ENCODE peak calls at places on chromosome 3, in four cellular contexts. One of them, this sample, is unnamed.

GRCh38 chr3:69197922-69198540 is 75.6 kb upstream of the LMOD3 start:
- DNase-seq in RWPE1: no peak
- DNase-seq in cardiac muscle cell: no peak
- DNase-seq in dorsolateral prefrontal cortex: no peak
- DNase-seq in this sample: no peak

GRCh38 chr3:196115678-196116083 is 33.8 kb upstream of the TFRC start:
- DNase-seq in RWPE1: no peak
- DNase-seq in cardiac muscle cell: no peak
- DNase-seq in dorsolateral prefrontal cortex: no peak
- DNase-seq in this sample: no peak

GRCh38 chr3:53704363-53704725 is 141.9 kb downstream of the CHDH start:
- DNase-seq in RWPE1: no peak
- DNase-seq in cardiac muscle cell: peak
- DNase-seq in dorsolateral prefrontal cortex: no peak
- DNase-seq in this sample: no peak

GRCh38 chr3:115958531-115958930 is 335.2 kb downstream of the GAP43 start:
- DNase-seq in RWPE1: no peak
- DNase-seq in cardiac muscle cell: no peak
- DNase-seq in dorsolateral prefrontal cortex: no peak
- DNase-seq in this sample: no peak

GRCh38 chr3:14275962-14276909 is 97.6 kb downstream of the LSM3 start:
- DNase-seq in RWPE1: no peak
- DNase-seq in cardiac muscle cell: no peak
- DNase-seq in dorsolateral prefrontal cortex: no peak
- DNase-seq in this sample: no peak

GRCh38 chr3:138049157-138049919 is 39.4 kb downstream of the CLDN18 start:
- DNase-seq in RWPE1: no peak
- DNase-seq in cardiac muscle cell: no peak
- DNase-seq in dorsolateral prefrontal cortex: no peak
- DNase-seq in this sample: no peak

GRCh38 chr3:146269271-146269670 is 18.4 kb upstream of the PLSCR4 start:
- DNase-seq in RWPE1: no peak
- DNase-seq in cardiac muscle cell: no peak
- DNase-seq in dorsolateral prefrontal cortex: no peak
- DNase-seq in this sample: no peak

GRCh38 chr3:140910860-140911259 is 30.8 kb upstream of the SLC25A36 start:
- DNase-seq in RWPE1: no peak
- DNase-seq in cardiac muscle cell: peak
- DNase-seq in dorsolateral prefrontal cortex: no peak
- DNase-seq in this sample: peak

GRCh38 chr3:37943126-37943525 is 47.5 kb upstream of the VILL start:
- DNase-seq in RWPE1: no peak
- DNase-seq in cardiac muscle cell: no peak
- DNase-seq in dorsolateral prefrontal cortex: no peak
- DNase-seq in this sample: no peak

GRCh38 chr3:157294444-157294843 is 134.5 kb upstream of the CCNL1 start:
- DNase-seq in RWPE1: no peak
- DNase-seq in cardiac muscle cell: no peak
- DNase-seq in dorsolateral prefrontal cortex: no peak
- DNase-seq in this sample: no peak

GRCh38 chr3:159234306-159234705 is 432.5 kb downstream of the MFSD1 start:
- DNase-seq in RWPE1: no peak
- DNase-seq in cardiac muscle cell: no peak
- DNase-seq in dorsolateral prefrontal cortex: no peak
- DNase-seq in this sample: no peak

GRCh38 chr3:38476157-38476756 is 19.9 kb upstream of the EXOG start:
- DNase-seq in RWPE1: no peak
- DNase-seq in cardiac muscle cell: no peak
- DNase-seq in dorsolateral prefrontal cortex: no peak
- DNase-seq in this sample: no peak

GRCh38 chr3:48275292-48276027 is 34.6 kb downstream of the ZNF589 start:
- DNase-seq in RWPE1: no peak
- DNase-seq in cardiac muscle cell: no peak
- DNase-seq in dorsolateral prefrontal cortex: no peak
- DNase-seq in this sample: no peak

GRCh38 chr3:127174284-127174683 is 18.6 kb upstream of the PRR23E start:
- DNase-seq in RWPE1: no peak
- DNase-seq in cardiac muscle cell: no peak
- DNase-seq in dorsolateral prefrontal cortex: no peak
- DNase-seq in this sample: no peak

GRCh38 chr3:100665230-100665629 is 44.1 kb upstream of the TFG start:
- DNase-seq in RWPE1: no peak
- DNase-seq in cardiac muscle cell: no peak
- DNase-seq in dorsolateral prefrontal cortex: no peak
- DNase-seq in this sample: no peak

GRCh38 chr3:182357928-182358327 is 435.4 kb upstream of the ATP11B start:
- DNase-seq in RWPE1: no peak
- DNase-seq in cardiac muscle cell: no peak
- DNase-seq in dorsolateral prefrontal cortex: no peak
- DNase-seq in this sample: no peak

GRCh38 chr3:177343122-177343521 is 145.8 kb upstream of the TBL1XR1 start:
- DNase-seq in RWPE1: no peak
- DNase-seq in cardiac muscle cell: no peak
- DNase-seq in dorsolateral prefrontal cortex: no peak
- DNase-seq in this sample: no peak

GRCh38 chr3:85800676-85801075 is 841.9 kb downstream of the CADM2 start:
- DNase-seq in RWPE1: no peak
- DNase-seq in cardiac muscle cell: no peak
- DNase-seq in dorsolateral prefrontal cortex: no peak
- DNase-seq in this sample: no peak

GRCh38 chr3:13667330-13667729 is 118.4 kb downstream of the FBLN2 start:
- DNase-seq in RWPE1: no peak
- DNase-seq in cardiac muscle cell: no peak
- DNase-seq in dorsolateral prefrontal cortex: no peak
- DNase-seq in this sample: no peak

GRCh38 chr3:76054404-76054803 is 269.1 kb upstream of the ZNF717 start:
- DNase-seq in RWPE1: no peak
- DNase-seq in cardiac muscle cell: no peak
- DNase-seq in dorsolateral prefrontal cortex: no peak
- DNase-seq in this sample: no peak

GRCh38 chr3:49260711-49261357 is 16.2 kb downstream of the C3orf62 start:
- DNase-seq in RWPE1: no peak
- DNase-seq in cardiac muscle cell: no peak
- DNase-seq in dorsolateral prefrontal cortex: no peak
- DNase-seq in this sample: no peak

GRCh38 chr3:190616627-190617026 is 102.7 kb downstream of the IL1RAP start:
- DNase-seq in RWPE1: no peak
- DNase-seq in cardiac muscle cell: no peak
- DNase-seq in dorsolateral prefrontal cortex: no peak
- DNase-seq in this sample: no peak

GRCh38 chr3:150237490-150237889 is 170.6 kb upstream of the TSC22D2 start:
- DNase-seq in RWPE1: peak
- DNase-seq in cardiac muscle cell: no peak
- DNase-seq in dorsolateral prefrontal cortex: no peak
- DNase-seq in this sample: no peak

GRCh38 chr3:43872301-43872700 is 181.6 kb downstream of the ABHD5 start:
- DNase-seq in RWPE1: peak
- DNase-seq in cardiac muscle cell: no peak
- DNase-seq in dorsolateral prefrontal cortex: no peak
- DNase-seq in this sample: no peak

GRCh38 chr3:24137958-24138875 is 193.1 kb downstream of the NR1D2 start:
- DNase-seq in RWPE1: peak
- DNase-seq in cardiac muscle cell: peak
- DNase-seq in dorsolateral prefrontal cortex: no peak
- DNase-seq in this sample: no peak

GRCh38 chr3:44309500-44309899 is 29.1 kb upstream of the TCAIM start:
- DNase-seq in RWPE1: no peak
- DNase-seq in cardiac muscle cell: no peak
- DNase-seq in dorsolateral prefrontal cortex: no peak
- DNase-seq in this sample: no peak

GRCh38 chr3:140902791-140903190 is 38.8 kb upstream of the SLC25A36 start:
- DNase-seq in RWPE1: no peak
- DNase-seq in cardiac muscle cell: no peak
- DNase-seq in dorsolateral prefrontal cortex: no peak
- DNase-seq in this sample: no peak

GRCh38 chr3:44076221-44076829 is 165.4 kb upstream of the TOPAZ1 start:
- DNase-seq in RWPE1: no peak
- DNase-seq in cardiac muscle cell: no peak
- DNase-seq in dorsolateral prefrontal cortex: no peak
- DNase-seq in this sample: no peak

GRCh38 chr3:138412821-138413531 is 21.4 kb upstream of the ESYT3 start:
- DNase-seq in RWPE1: no peak
- DNase-seq in cardiac muscle cell: no peak
- DNase-seq in dorsolateral prefrontal cortex: no peak
- DNase-seq in this sample: no peak

GRCh38 chr3:154274345-154274744 is 49.9 kb downstream of the DHX36 start:
- DNase-seq in RWPE1: no peak
- DNase-seq in cardiac muscle cell: no peak
- DNase-seq in dorsolateral prefrontal cortex: no peak
- DNase-seq in this sample: no peak

GRCh38 chr3:152298393-152299242 is 29.9 kb downstream of the MBNL1 start:
- DNase-seq in RWPE1: peak
- DNase-seq in cardiac muscle cell: peak
- DNase-seq in dorsolateral prefrontal cortex: no peak
- DNase-seq in this sample: peak

GRCh38 chr3:148379763-148380162 is 317.9 kb upstream of the AGTR1 start:
- DNase-seq in RWPE1: peak
- DNase-seq in cardiac muscle cell: peak
- DNase-seq in dorsolateral prefrontal cortex: no peak
- DNase-seq in this sample: no peak

GRCh38 chr3:127676921-127677351 is 4.2 kb downstream of the ABTB1 start:
- DNase-seq in RWPE1: no peak
- DNase-seq in cardiac muscle cell: no peak
- DNase-seq in dorsolateral prefrontal cortex: no peak
- DNase-seq in this sample: no peak

GRCh38 chr3:172319653-172320052 is 128.6 kb downstream of the GHSR start:
- DNase-seq in RWPE1: no peak
- DNase-seq in cardiac muscle cell: peak
- DNase-seq in dorsolateral prefrontal cortex: no peak
- DNase-seq in this sample: no peak

GRCh38 chr3:191256405-191256804 is 57.4 kb downstream of the OSTN start:
- DNase-seq in RWPE1: no peak
- DNase-seq in cardiac muscle cell: no peak
- DNase-seq in dorsolateral prefrontal cortex: no peak
- DNase-seq in this sample: no peak

GRCh38 chr3:169508426-169508825 is 155.1 kb downstream of the MECOM start:
- DNase-seq in RWPE1: no peak
- DNase-seq in cardiac muscle cell: no peak
- DNase-seq in dorsolateral prefrontal cortex: no peak
- DNase-seq in this sample: no peak

GRCh38 chr3:169510378-169510777 is 153.1 kb downstream of the MECOM start:
- DNase-seq in RWPE1: no peak
- DNase-seq in cardiac muscle cell: no peak
- DNase-seq in dorsolateral prefrontal cortex: no peak
- DNase-seq in this sample: no peak

GRCh38 chr3:169509359-169509758 is 154.2 kb downstream of the MECOM start:
- DNase-seq in RWPE1: no peak
- DNase-seq in cardiac muscle cell: no peak
- DNase-seq in dorsolateral prefrontal cortex: no peak
- DNase-seq in this sample: no peak

GRCh38 chr3:169512991-169513390 is 150.5 kb downstream of the MECOM start:
- DNase-seq in RWPE1: no peak
- DNase-seq in cardiac muscle cell: no peak
- DNase-seq in dorsolateral prefrontal cortex: no peak
- DNase-seq in this sample: no peak

GRCh38 chr3:169509780-169510179 is 153.7 kb downstream of the MECOM start:
- DNase-seq in RWPE1: no peak
- DNase-seq in cardiac muscle cell: no peak
- DNase-seq in dorsolateral prefrontal cortex: no peak
- DNase-seq in this sample: no peak
- H3K27ac ChIP-seq in RWPE1: no peak
- H3K27ac ChIP-seq in cardiac muscle cell: peak
- H3K27ac ChIP-seq in dorsolateral prefrontal cortex: no peak
- H3K27ac ChIP-seq in this sample: no peak

DNA sequence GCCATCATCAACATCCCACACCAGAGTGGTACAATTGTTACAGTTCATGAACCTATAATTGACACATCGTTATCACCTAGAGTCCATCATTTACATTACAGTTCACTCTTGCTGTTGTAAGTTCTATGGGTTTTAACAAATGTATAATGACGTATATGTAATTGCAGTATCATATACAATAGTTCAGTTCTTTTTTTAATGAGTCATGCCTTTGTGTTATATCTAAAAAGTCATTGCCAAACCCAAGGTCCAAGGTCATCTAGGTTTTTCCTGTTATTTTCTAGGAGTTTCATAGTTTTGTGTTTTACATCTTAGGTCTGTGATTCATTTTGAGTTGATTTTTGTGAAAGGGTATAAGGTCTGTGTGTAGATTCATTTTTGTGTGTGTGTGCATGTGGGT is 160.9 kb upstream of the GALNT15 start:
- DNase-seq in RWPE1: no peak
- DNase-seq in cardiac muscle cell: no peak
- DNase-seq in dorsolateral prefrontal cortex: no peak
- DNase-seq in this sample: no peak
- H3K27ac ChIP-seq in RWPE1: no peak
- H3K27ac ChIP-seq in cardiac muscle cell: no peak
- H3K27ac ChIP-seq in dorsolateral prefrontal cortex: no peak
- H3K27ac ChIP-seq in this sample: no peak

GRCh38 chr3:114242947-114243346 is 5.6 kb upstream of the ZNF80 start:
- DNase-seq in RWPE1: no peak
- DNase-seq in cardiac muscle cell: no peak
- DNase-seq in dorsolateral prefrontal cortex: no peak
- DNase-seq in this sample: no peak
- H3K27ac ChIP-seq in RWPE1: no peak
- H3K27ac ChIP-seq in cardiac muscle cell: no peak
- H3K27ac ChIP-seq in dorsolateral prefrontal cortex: no peak
- H3K27ac ChIP-seq in this sample: no peak

GRCh38 chr3:46067401-46067800 is 40.1 kb upstream of the XCR1 start:
- DNase-seq in RWPE1: no peak
- DNase-seq in cardiac muscle cell: no peak
- DNase-seq in dorsolateral prefrontal cortex: no peak
- DNase-seq in this sample: no peak

GRCh38 chr3:46065751-46066256 is 38.5 kb upstream of the XCR1 start:
- DNase-seq in RWPE1: no peak
- DNase-seq in cardiac muscle cell: peak
- DNase-seq in dorsolateral prefrontal cortex: no peak
- DNase-seq in this sample: no peak

GRCh38 chr3:46068526-46068925 is 41.2 kb upstream of the XCR1 start:
- DNase-seq in RWPE1: no peak
- DNase-seq in cardiac muscle cell: no peak
- DNase-seq in dorsolateral prefrontal cortex: no peak
- DNase-seq in this sample: no peak

GRCh38 chr3:46071222-46071621 is 43.9 kb upstream of the XCR1 start:
- DNase-seq in RWPE1: no peak
- DNase-seq in cardiac muscle cell: no peak
- DNase-seq in dorsolateral prefrontal cortex: no peak
- DNase-seq in this sample: no peak

DNA sequence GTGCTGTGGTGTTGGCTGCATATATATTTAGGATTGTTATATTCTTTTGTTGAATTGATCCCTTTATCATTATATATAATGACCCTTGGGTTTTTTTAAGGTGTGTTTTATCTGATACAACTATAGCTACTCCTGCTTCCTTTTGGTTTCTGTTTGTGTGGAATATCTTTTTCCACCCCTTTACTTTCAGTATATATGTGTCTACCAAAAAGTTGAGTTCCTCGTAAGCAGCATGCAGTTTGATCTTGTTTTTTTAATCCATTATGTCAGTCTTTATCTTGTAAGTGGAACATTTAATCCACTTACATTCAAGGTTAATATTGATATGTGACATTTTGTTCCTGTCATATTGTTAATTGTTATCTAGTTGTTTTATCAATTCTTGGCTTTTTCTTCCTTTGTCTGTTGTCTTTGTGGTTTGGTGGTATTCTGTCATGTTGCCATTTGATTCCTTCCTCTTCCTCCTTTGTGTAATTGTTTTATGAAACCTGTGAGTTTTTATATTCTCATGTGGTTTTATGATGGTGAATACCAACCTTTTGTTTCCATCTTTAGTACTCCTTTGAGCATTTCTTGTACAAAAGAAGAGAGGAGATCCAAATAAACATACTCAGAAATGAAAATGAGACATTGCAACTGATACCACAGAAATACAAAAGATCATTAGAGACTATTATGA is 43.3 kb upstream of the XCR1 start:
- DNase-seq in RWPE1: no peak
- DNase-seq in cardiac muscle cell: no peak
- DNase-seq in dorsolateral prefrontal cortex: no peak
- DNase-seq in this sample: no peak
- H3K27ac ChIP-seq in RWPE1: no peak
- H3K27ac ChIP-seq in cardiac muscle cell: no peak
- H3K27ac ChIP-seq in dorsolateral prefrontal cortex: no peak
- H3K27ac ChIP-seq in this sample: no peak

This sample was measured in substantia nigra.